ENCODE peak calls at places on chromosomes 2 and 18, in ten cellular contexts. Y is stomach, C is HCT116, T is transverse colon, N is upper lobe of left lung, R is GM12891, G is endothelial cell of umbilical vein, D is GM12878, X is sigmoid colon, M is breast epithelium. B is an unnamed sample.
A peak's percentile ranks its signal among the peaks of the same experiment; 100 is the strongest.

GRCh38 chr2:144624451-144624850 is 104.5 kb upstream of the ZEB2 start:
- DNase-seq in Y (no peak), C (no peak), T (no peak), N (no peak), R (no peak), G (no peak), D (no peak), X (no peak), M (no peak), B (no peak)

GRCh38 chr2:69686855-69687254 is 43.3 kb upstream of the AAK1 start:
- DNase-seq in Y (peak; percentile 89), C (no peak), T (no peak), N (peak; percentile 47), R (no peak), G (peak; percentile 45), D (no peak), X (no peak), M (no peak), B (no peak)

GRCh38 chr18:78523850-78524249 is 455.8 kb upstream of the SALL3 start:
- DNase-seq in Y (no peak), C (no peak), T (no peak), N (no peak), R (no peak), G (no peak), D (no peak), X (no peak), M (no peak), B (no peak)

GRCh38 chr2:98161202-98161601 is 74.2 kb downstream of the VWA3B start:
- DNase-seq in Y (no peak), C (no peak), T (no peak), N (no peak), R (no peak), G (no peak), D (no peak), X (no peak), M (no peak), B (no peak)

GRCh38 chr2:135773917-135774316 is 32.3 kb downstream of the UBXN4 start:
- DNase-seq in Y (no peak), C (no peak), T (no peak), N (no peak), R (no peak), G (peak; percentile 71), D (no peak), X (no peak), M (no peak), B (no peak)

GRCh38 chr2:147789720-147790119 is 55.1 kb upstream of the ACVR2A start:
- DNase-seq in Y (no peak), C (no peak), T (no peak), N (no peak), R (no peak), G (no peak), D (no peak), X (no peak), M (no peak), B (no peak)

GRCh38 chr2:168494190-168494711 is 38.2 kb downstream of the CERS6 start:
- DNase-seq in Y (no peak), C (peak; percentile 13), T (peak; percentile 35), N (no peak), R (no peak), G (no peak), D (no peak), X (no peak), M (no peak), B (no peak)

GRCh38 chr2:19038096-19039015 is 320.1 kb downstream of the OSR1 start:
- DNase-seq in Y (no peak), C (no peak), T (no peak), N (no peak), R (no peak), G (no peak), D (no peak), X (no peak), M (no peak), B (no peak)

GRCh38 chr2:105042189-105042588 is 4.3 kb downstream of the MRPS9 start:
- DNase-seq in Y (no peak), C (no peak), T (no peak), N (no peak), R (no peak), G (no peak), D (no peak), X (no peak), M (no peak), B (no peak)

GRCh38 chr2:101476605-101477208 is 1.8 kb upstream of the RFX8 start:
- DNase-seq in Y (no peak), C (no peak), T (no peak), N (no peak), R (no peak), G (no peak), D (no peak), X (no peak), M (no peak), B (no peak)

GRCh38 chr2:42881732-42882131 is 89.3 kb upstream of the HAAO start:
- DNase-seq in Y (no peak), C (no peak), T (no peak), N (no peak), R (no peak), G (peak; percentile 71), D (no peak), X (no peak), M (no peak), B (no peak)

GRCh38 chr2:47070920-47071824 is 83.9 kb downstream of the STPG4 start:
- DNase-seq in Y (peak; percentile 63), C (no peak), T (peak; percentile 77), N (peak; percentile 85), R (peak; percentile 67), G (peak; percentile 65), D (peak; percentile 86), X (peak; percentile 94), M (peak; percentile 58), B (peak; percentile 62)

GRCh38 chr2:30266051-30266621 is 34.8 kb downstream of the LBH start:
- DNase-seq in Y (peak; percentile 36), C (no peak), T (peak; percentile 34), N (peak; percentile 40), R (no peak), G (no peak), D (no peak), X (no peak), M (no peak), B (no peak)

GRCh38 chr2:45233301-45233700 is 224.0 kb upstream of the SIX2 start:
- DNase-seq in Y (no peak), C (no peak), T (no peak), N (no peak), R (no peak), G (no peak), D (no peak), X (no peak), M (no peak), B (no peak)

GRCh38 chr2:127680706-127681287 is 5.5 kb upstream of the LIMS2 start:
- DNase-seq in Y (no peak), C (no peak), T (no peak), N (no peak), R (no peak), G (no peak), D (no peak), X (peak; percentile 53), M (no peak), B (no peak)

GRCh38 chr2:127676906-127677305 is 1.6 kb upstream of the LIMS2 start:
- DNase-seq in Y (peak; percentile 8), C (no peak), T (no peak), N (no peak), R (no peak), G (no peak), D (no peak), X (peak; percentile 89), M (no peak), B (no peak)

GRCh38 chr2:127678991-127679390 is 3.7 kb upstream of the LIMS2 start:
- DNase-seq in Y (no peak), C (no peak), T (no peak), N (no peak), R (no peak), G (no peak), D (no peak), X (no peak), M (no peak), B (no peak)

GRCh38 chr2:127679680-127680361 is 4.5 kb upstream of the LIMS2 start:
- DNase-seq in Y (no peak), C (no peak), T (no peak), N (no peak), R (no peak), G (no peak), D (no peak), X (peak; percentile 64), M (no peak), B (no peak)

DNA sequence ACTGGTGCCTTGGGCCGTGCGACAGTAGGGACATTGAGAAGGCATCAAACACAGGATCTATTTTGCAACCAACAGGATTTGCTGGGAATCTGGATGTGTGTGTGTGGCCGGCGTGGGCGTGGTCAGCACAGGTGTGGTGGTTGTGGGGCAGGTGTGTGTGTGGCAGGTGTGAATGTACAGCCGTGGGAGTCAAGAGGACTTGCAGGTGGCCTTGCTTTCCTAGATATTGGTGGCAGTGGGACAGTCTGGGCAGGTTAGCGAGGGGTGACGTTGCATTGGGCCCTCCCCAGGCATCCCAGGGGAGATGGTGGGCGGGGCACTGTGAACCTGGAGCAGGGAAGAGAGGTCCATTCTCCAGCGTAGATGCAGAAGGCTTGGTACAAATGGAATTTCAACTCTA is 3.2 kb upstream of the LIMS2 start:
- DNase-seq in Y (peak; percentile 22), C (no peak), T (no peak), N (no peak), R (no peak), G (no peak), D (no peak), X (peak; percentile 58), M (no peak), B (no peak)
- TF ChIP-seq POLR2A in Y (no peak), C (no peak), T (no peak), N (no peak), R (no peak), G (no peak), D (no peak), X (no peak), M (no peak), B (no peak)

GRCh38 chr2:10072656-10073480 is 7.3 kb downstream of the CYS1 start:
- DNase-seq in Y (peak; percentile 86), C (peak; percentile 69), T (peak; percentile 83), N (peak; percentile 89), R (peak; percentile 88), G (peak; percentile 76), D (no peak), X (peak; percentile 94), M (peak; percentile 74), B (peak; percentile 89)
- TF ChIP-seq POLR2AphosphoS5 in Y (peak; percentile 4), C (no peak), T (no peak), N (no peak), R (no peak), G (no peak), D (no peak), X (no peak), M (no peak), B (no peak)

GRCh38 chr2:52897511-52898085 is 870.0 kb upstream of the CHAC2 start:
- DNase-seq in Y (no peak), C (no peak), T (no peak), N (no peak), R (no peak), G (no peak), D (no peak), X (no peak), M (no peak), B (no peak)
- TF ChIP-seq POLR2A in Y (no peak), C (no peak), T (no peak), N (no peak), R (no peak), G (no peak), D (no peak), X (no peak), M (no peak), B (no peak)

DNA sequence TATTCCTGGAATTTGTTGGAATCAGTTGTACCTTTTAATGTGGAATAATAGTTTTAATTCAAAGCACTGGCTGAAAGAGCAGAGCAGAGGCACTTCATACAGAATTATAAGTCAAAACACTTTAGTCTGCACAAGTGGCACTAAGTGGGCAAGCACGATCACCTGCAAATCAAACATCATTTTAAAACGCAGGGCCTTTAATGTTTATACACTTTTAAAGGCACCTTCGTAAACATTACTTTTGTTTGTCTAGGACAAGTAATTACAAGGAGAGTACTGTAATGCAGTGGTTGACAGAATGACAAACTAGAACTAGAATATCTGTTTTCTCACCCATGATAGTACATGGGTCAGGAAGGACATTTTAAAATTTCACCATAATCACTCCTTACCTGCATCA is 36.4 kb downstream of the LANCL1 start:
- DNase-seq in Y (no peak), C (no peak), T (no peak), N (no peak), R (no peak), G (no peak), D (no peak), X (no peak), M (no peak), B (no peak)
- TF ChIP-seq POLR2AphosphoS5 in Y (no peak), C (no peak), T (no peak), N (no peak), R (no peak), G (no peak), D (no peak), X (no peak), M (no peak), B (no peak)